ENCODE peak calls at places on chromosomes 5 and 9, in five cellular contexts. E is A549, P is H1, D is GM12878, Y is K562. R is an unnamed sample.

GRCh38 chr9:117414906-117415583 is at the start of gene ASTN2:
- DNase-seq in E (no peak), P (peak), D (no peak), Y (no peak), R (no peak)

GRCh38 chr9:120868339-120868675 is 8.7 kb downstream of the PHF19 start:
- DNase-seq in E (no peak), P (no peak), D (no peak), Y (no peak), R (no peak)

GRCh38 chr9:108622467-108622866 is 233.3 kb downstream of the ACTL7B start:
- DNase-seq in E (no peak), P (no peak), D (no peak), Y (no peak), R (no peak)

GRCh38 chr5:45796959-45797553 is 100.9 kb upstream of the HCN1 start:
- DNase-seq in E (no peak), P (no peak), D (no peak), Y (peak), R (no peak)

GRCh38 chr5:15502208-15502607 is 2.2 kb downstream of the FBXL7 start:
- DNase-seq in E (no peak), P (no peak), D (no peak), Y (no peak), R (no peak)

GRCh38 chr9:78097541-78097940 is 65.9 kb upstream of the GNAQ start:
- DNase-seq in E (no peak), P (no peak), D (no peak), Y (no peak), R (no peak)

GRCh38 chr9:79962836-79963235 is 391.1 kb downstream of the TLE4 start:
- DNase-seq in E (no peak), P (no peak), D (no peak), Y (no peak), R (no peak)

GRCh38 chr5:26805076-26805475 is 233.3 kb downstream of the CDH9 start:
- DNase-seq in E (no peak), P (no peak), D (no peak), Y (no peak), R (no peak)

GRCh38 chr5:180290568-180291233 is 1.2 kb downstream of the MAPK9 start:
- DNase-seq in E (no peak), P (no peak), D (no peak), Y (no peak), R (no peak)

GRCh38 chr5:343461-344401 is 22.2 kb downstream of the AHRR start:
- DNase-seq in E (peak), P (peak), D (no peak), Y (no peak), R (peak)

GRCh38 chr9:120886490-120886967 is 9.5 kb upstream of the PHF19 start:
- DNase-seq in E (no peak), P (no peak), D (no peak), Y (no peak), R (no peak)

GRCh38 chr5:77397686-77398300 is 94.3 kb downstream of the WDR41 start:
- DNase-seq in E (no peak), P (no peak), D (no peak), Y (no peak), R (peak)

GRCh38 chr5:35857606-35858205 is 1.0 kb downstream of the IL7R start:
- DNase-seq in E (no peak), P (no peak), D (no peak), Y (no peak), R (no peak)

GRCh38 chr5:142866563-142867275 is 96.5 kb downstream of the ARHGAP26 start:
- DNase-seq in E (peak), P (no peak), D (peak), Y (peak), R (peak)

GRCh38 chr5:115573133-115573532 is 28.6 kb upstream of the FEM1C start:
- DNase-seq in E (no peak), P (no peak), D (no peak), Y (no peak), R (no peak)

GRCh38 chr5:19031491-19031890 is 956.5 kb downstream of the CDH18 start:
- DNase-seq in E (no peak), P (no peak), D (no peak), Y (no peak), R (no peak)

GRCh38 chr9:115481769-115482168 is 363.8 kb upstream of the TNC start:
- DNase-seq in E (no peak), P (no peak), D (no peak), Y (no peak), R (no peak)

GRCh38 chr5:181241393-181241975 is 2.2 kb downstream of the RACK1 start:
- DNase-seq in E (no peak), P (no peak), D (no peak), Y (no peak), R (peak)

GRCh38 chr9:18245911-18246310 is 228.0 kb upstream of the ADAMTSL1 start:
- DNase-seq in E (no peak), P (no peak), D (no peak), Y (no peak), R (no peak)

GRCh38 chr9:21141427-21141882 is at the start of gene IFNW1:
- DNase-seq in E (no peak), P (no peak), D (no peak), Y (no peak), R (no peak)

GRCh38 chr9:8651126-8651525 is 851.5 kb upstream of the DMAC1 start:
- DNase-seq in E (no peak), P (no peak), D (no peak), Y (no peak), R (no peak)

GRCh38 chr5:179497636-179498365 is 52.6 kb upstream of the RUFY1 start:
- DNase-seq in E (no peak), P (no peak), D (no peak), Y (no peak), R (no peak)

GRCh38 chr5:55994502-55994997 is at the start of gene IL6ST:
- DNase-seq in E (peak), P (no peak), D (no peak), Y (no peak), R (peak)

GRCh38 chr9:81499021-81499454 is 190.3 kb downstream of the TLE1 start:
- DNase-seq in E (no peak), P (no peak), D (no peak), Y (no peak), R (no peak)

GRCh38 chr5:88686077-88686541 is 196.9 kb downstream of the MEF2C start:
- DNase-seq in E (no peak), P (no peak), D (no peak), Y (no peak), R (no peak)

GRCh38 chr5:132667761-132668705 is 5.8 kb upstream of the IL4 start:
- DNase-seq in E (no peak), P (no peak), D (no peak), Y (no peak), R (no peak)

GRCh38 chr9:7690007-7690406 is 109.6 kb downstream of the DMAC1 start:
- DNase-seq in E (no peak), P (no peak), D (no peak), Y (no peak), R (no peak)

GRCh38 chr9:26946753-26947727 is at the start of gene PLAA:
- DNase-seq in E (peak), P (peak), D (peak), Y (peak), R (peak)
- TF ChIP-seq POLR2A in E (no peak), P (peak), D (peak), Y (peak), R (peak)

DNA sequence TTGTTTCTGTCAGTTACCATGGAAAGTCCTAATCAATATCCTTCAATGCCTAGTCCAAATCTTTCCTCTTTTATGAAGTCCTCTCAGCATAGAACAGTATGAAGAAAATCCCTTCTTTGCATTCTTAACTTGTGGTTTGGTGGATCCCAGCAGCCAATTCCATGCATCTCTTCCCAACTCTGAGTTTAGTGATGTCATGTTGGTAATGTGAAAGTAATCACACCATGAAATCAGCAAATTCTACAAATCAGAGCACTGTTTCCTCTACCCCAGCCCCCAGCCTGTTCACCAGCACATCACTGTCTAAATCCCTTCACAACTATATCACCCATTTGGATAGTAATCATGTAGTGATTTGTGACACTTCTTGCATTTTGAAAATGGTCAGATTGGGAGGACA is 4.7 kb upstream of the C1QTNF2 start:
- DNase-seq in E (no peak), P (no peak), D (no peak), Y (no peak), R (no peak)
- TF ChIP-seq CHD2 in E (no peak), P (no peak), D (no peak), Y (no peak), R (no peak)

GRCh38 chr5:177370488-177371119 is 12.9 kb downstream of the RGS14 start:
- DNase-seq in E (peak), P (peak), D (no peak), Y (peak), R (peak)
- TF ChIP-seq CTCF in E (peak), P (no peak), D (peak), Y (peak), R (peak)

GRCh38 chr5:76294573-76294972 is 108.5 kb upstream of the IQGAP2 start:
- DNase-seq in E (no peak), P (no peak), D (no peak), Y (no peak), R (no peak)

GRCh38 chr5:76291305-76292077 is 111.6 kb upstream of the IQGAP2 start:
- DNase-seq in E (no peak), P (no peak), D (no peak), Y (no peak), R (no peak)

GRCh38 chr5:76292923-76293322 is 110.2 kb upstream of the IQGAP2 start:
- DNase-seq in E (no peak), P (no peak), D (no peak), Y (no peak), R (no peak)

GRCh38 chr5:76290321-76290757 is 112.7 kb upstream of the IQGAP2 start:
- DNase-seq in E (no peak), P (no peak), D (no peak), Y (no peak), R (no peak)

DNA sequence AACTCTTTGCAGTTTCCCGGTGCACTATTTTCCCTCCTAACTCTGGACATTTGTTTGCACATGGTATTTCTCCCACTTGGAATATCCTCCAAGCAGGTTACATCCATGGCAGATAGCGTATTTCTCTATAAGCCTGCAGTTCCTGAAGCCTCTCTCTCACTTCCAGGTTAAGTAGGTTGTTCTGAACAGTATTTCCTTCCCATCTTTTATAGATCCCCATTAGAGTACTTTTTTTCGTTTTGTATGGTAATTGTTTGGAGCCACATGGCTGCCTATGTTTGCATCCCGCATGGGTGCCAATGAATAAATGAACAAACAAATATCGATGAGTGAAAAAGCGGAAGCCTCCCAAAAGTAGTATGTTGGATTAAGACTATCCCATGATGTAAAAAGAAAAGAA is 113.4 kb upstream of the IQGAP2 start:
- DNase-seq in E (no peak), P (no peak), D (no peak), Y (no peak), R (no peak)
- TF ChIP-seq POLR2A in E (no peak), P (no peak), D (no peak), Y (no peak), R (no peak)

GRCh38 chr5:72847439-72847838 is 31.0 kb downstream of the TNPO1 start:
- DNase-seq in E (no peak), P (no peak), D (no peak), Y (no peak), R (no peak)
- TF ChIP-seq CHD2 in E (no peak), P (no peak), D (no peak), Y (no peak), R (no peak)

GRCh38 chr9:72871685-72872084 is 81.2 kb downstream of the ALDH1A1 start:
- DNase-seq in E (no peak), P (no peak), D (no peak), Y (no peak), R (peak)
- TF ChIP-seq CTCF in E (peak), P (no peak), D (peak), Y (peak), R (peak)

GRCh38 chr9:134323741-134324358 is 2.4 kb upstream of the RXRA start:
- DNase-seq in E (no peak), P (no peak), D (no peak), Y (peak), R (peak)
- TF ChIP-seq POLR2A in E (no peak), P (no peak), D (no peak), Y (no peak), R (peak)

GRCh38 chr5:75617746-75618352 is 6.6 kb downstream of the ANKDD1B start:
- DNase-seq in E (no peak), P (no peak), D (no peak), Y (no peak), R (no peak)

GRCh38 chr5:75620184-75620959 is 9.1 kb downstream of the ANKDD1B start:
- DNase-seq in E (no peak), P (no peak), D (no peak), Y (no peak), R (peak)

GRCh38 chr5:75622564-75622963 is 11.3 kb downstream of the ANKDD1B start:
- DNase-seq in E (no peak), P (no peak), D (no peak), Y (no peak), R (no peak)

GRCh38 chr5:75626959-75627358 is 15.7 kb downstream of the ANKDD1B start:
- DNase-seq in E (no peak), P (no peak), D (no peak), Y (no peak), R (no peak)

DNA sequence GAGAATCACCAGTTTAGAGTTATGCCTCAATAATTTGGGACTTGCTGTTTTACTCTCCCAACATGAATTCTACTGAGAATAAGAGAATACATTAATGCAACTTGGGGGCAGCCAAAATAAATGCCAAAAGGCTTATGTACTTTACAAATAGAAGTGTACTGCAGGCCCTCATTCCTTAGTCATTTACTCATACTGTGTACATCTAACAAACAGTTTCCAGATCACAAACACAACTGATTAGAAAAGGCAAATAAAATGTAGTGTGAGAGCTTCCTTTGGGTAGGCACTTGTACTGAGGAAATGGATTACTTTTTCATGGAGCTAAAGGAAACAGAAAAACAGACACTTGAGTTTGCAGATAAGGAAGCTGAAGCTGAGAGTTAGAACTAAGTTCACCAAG is 12.6 kb downstream of the ANKDD1B start:
- DNase-seq in E (no peak), P (no peak), D (no peak), Y (no peak), R (no peak)
- TF ChIP-seq CHD2 in E (no peak), P (no peak), D (no peak), Y (no peak), R (no peak)

GRCh38 chr9:112790231-112790774 is 39.7 kb downstream of the SNX30 start:
- DNase-seq in E (no peak), P (no peak), D (no peak), Y (no peak), R (no peak)

GRCh38 chr9:112792670-112793069 is 42.1 kb downstream of the SNX30 start:
- DNase-seq in E (no peak), P (no peak), D (no peak), Y (no peak), R (no peak)

GRCh38 chr9:112795946-112796345 is 45.4 kb downstream of the SNX30 start:
- DNase-seq in E (no peak), P (no peak), D (no peak), Y (no peak), R (no peak)

GRCh38 chr9:112796485-112796884 is 45.9 kb downstream of the SNX30 start:
- DNase-seq in E (no peak), P (no peak), D (no peak), Y (no peak), R (no peak)

DNA sequence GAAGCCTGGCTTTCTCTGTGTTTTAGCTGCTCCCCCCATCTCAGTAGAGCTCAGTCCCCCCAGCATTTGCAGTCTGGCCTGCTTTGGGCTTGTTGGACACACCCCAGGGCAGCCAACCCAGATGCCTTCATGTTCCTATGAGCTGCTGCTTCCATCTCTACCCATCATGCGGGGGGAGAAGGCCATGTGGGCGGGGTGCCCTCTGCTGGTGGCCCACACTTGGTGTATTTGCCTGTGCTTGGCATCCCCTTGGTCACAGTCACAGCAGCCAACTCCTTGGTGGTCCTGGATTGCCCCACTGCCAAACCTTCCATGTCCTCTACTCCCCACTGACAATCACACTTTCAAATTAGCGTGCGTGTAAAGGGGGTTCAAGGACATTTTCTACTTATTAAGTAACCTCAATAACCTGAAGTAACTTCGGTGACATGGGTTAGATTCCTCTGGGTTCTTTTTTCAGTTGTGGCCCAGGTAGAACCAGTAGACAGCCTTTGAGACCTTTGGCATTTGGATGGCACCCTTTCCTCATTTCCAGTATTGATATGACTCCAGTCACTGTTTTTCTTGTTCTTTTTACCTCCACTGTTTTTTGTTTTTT is 42.8 kb downstream of the SNX30 start:
- DNase-seq in E (peak), P (peak), D (peak), Y (peak), R (peak)
- TF ChIP-seq CTCF in E (peak), P (peak), D (peak), Y (peak), R (peak)

R was measured in HepG2.